ENCODE peak calls at places on chromosomes 11 and 22, in four cellular contexts. U is GM12878, P is HepG2, Q is K562. F is an unnamed sample.

GRCh38 chr11:122267602-122268001 is 151.6 kb upstream of the BLID start:
- DNase-seq in U (no peak), P (no peak), Q (no peak), F (no peak)

GRCh38 chr11:73003083-73003482 is 139.0 kb downstream of the FCHSD2 start:
- DNase-seq in U (peak), P (no peak), Q (no peak), F (no peak)

GRCh38 chr22:25623310-25623734 is 58.8 kb downstream of the GRK3 start:
- DNase-seq in U (peak), P (no peak), Q (no peak), F (no peak)

GRCh38 chr11:133082453-133082781 is 449.9 kb downstream of the OPCML start:
- DNase-seq in U (no peak), P (no peak), Q (no peak), F (no peak)

GRCh38 chr11:129935723-129936122 is 40.3 kb upstream of the NFRKB start:
- DNase-seq in U (no peak), P (no peak), Q (no peak), F (no peak)

GRCh38 chr11:10494636-10495463 is 39.8 kb downstream of the AMPD3 start:
- DNase-seq in U (no peak), P (no peak), Q (no peak), F (no peak)

GRCh38 chr22:35124674-35125219 is 58.8 kb downstream of the ISX start:
- DNase-seq in U (no peak), P (no peak), Q (no peak), F (no peak)

GRCh38 chr11:10658621-10659338 is 34.8 kb downstream of the IRAG1 start:
- DNase-seq in U (no peak), P (no peak), Q (no peak), F (no peak)

GRCh38 chr11:69923196-69923595 is 104.0 kb upstream of the FGF3 start:
- DNase-seq in U (no peak), P (no peak), Q (no peak), F (no peak)

GRCh38 chr22:37546436-37547248 is 13.6 kb upstream of the CDC42EP1 start:
- DNase-seq in U (no peak), P (peak), Q (no peak), F (peak)

GRCh38 chr11:111549869-111550203 is 9.3 kb downstream of the LAYN start:
- DNase-seq in U (no peak), P (no peak), Q (no peak), F (no peak)

GRCh38 chr11:122850076-122850631 is 11.9 kb downstream of the CRTAM start:
- DNase-seq in U (no peak), P (no peak), Q (no peak), F (no peak)

GRCh38 chr11:61543606-61544306 is 35.2 kb downstream of the LRRC10B start:
- DNase-seq in U (no peak), P (peak), Q (no peak), F (no peak)

GRCh38 chr22:19526702-19527111 is 2.5 kb upstream of the CLDN5 start:
- DNase-seq in U (no peak), P (no peak), Q (no peak), F (no peak)

GRCh38 chr11:67280791-67281551 is 8.1 kb upstream of the ANKRD13D start:
- DNase-seq in U (no peak), P (no peak), Q (no peak), F (no peak)

GRCh38 chr11:43561832-43562231 is 118.7 kb upstream of the HSD17B12 start:
- DNase-seq in U (no peak), P (no peak), Q (no peak), F (no peak)

DNA sequence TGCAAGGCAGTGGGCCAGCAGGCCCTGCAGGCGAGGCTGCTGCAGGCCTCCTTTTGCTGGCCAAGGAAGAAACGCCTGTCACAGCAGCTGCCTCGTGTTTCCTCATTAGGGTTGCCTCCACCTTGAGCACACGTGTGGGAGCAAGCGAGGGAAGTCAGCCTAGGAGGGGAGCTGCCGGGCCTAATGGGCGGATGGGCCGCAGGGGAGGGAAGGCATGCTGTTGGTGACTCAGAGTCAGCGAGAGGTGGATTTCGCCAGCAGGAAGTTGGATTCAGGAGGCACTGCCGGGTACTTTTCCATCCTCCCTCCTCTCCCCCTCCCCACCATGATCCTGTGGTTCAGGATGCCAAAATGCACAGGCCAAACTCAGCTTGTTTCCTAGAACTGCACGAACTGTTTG is 498.7 kb downstream of the METTL15 start:
- DNase-seq in U (no peak), P (no peak), Q (no peak), F (no peak)
- TF ChIP-seq EZH2 in U (no peak), P (no peak), Q (no peak), F (no peak)

DNA sequence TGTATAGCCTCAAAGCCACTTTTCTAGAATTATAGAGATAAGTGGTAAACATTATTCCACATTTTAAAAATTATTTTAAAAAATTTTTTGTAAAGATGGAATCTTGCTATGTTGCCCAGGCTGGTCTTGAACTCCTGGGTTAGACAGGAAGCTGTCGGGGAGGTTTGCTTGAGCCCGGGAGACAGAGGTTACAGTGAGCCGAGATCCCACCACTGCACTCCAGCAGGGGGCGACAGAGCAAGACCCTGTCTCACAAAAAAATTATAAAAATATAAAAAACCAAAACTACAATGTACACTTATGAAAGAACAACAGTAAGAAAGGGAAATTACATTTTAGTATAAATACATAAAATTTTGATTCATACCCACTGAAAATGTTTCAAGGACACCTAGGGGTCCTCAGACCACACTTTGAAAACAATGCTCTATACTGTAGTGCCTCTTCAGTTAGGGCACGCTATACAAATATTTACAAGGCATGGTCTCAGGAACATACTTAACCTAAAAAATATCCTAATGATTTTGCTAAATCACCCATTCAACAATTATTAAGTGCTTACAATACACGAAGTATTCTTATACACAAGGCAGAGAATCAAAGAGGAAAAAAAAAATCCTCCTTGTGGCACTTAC is 111.2 kb downstream of the MRTFA start:
- DNase-seq in U (no peak), P (peak), Q (no peak), F (peak)
- TF ChIP-seq MYC in U (no peak), P (no peak), Q (no peak), F (no peak)

GRCh38 chr11:83070044-83070877 is 1.4 kb downstream of the RAB30 start:
- DNase-seq in U (no peak), P (no peak), Q (peak), F (peak)
- H3K27ac ChIP-seq in U (peak), P (peak), Q (no peak), F (peak)

GRCh38 chr11:76210920-76211851 is 4.9 kb upstream of the WNT11 start:
- DNase-seq in U (no peak), P (no peak), Q (no peak), F (no peak)

GRCh38 chr11:76209671-76209955 is 3.3 kb upstream of the WNT11 start:
- DNase-seq in U (no peak), P (no peak), Q (no peak), F (no peak)

GRCh38 chr11:76208829-76209670 is 2.7 kb upstream of the WNT11 start:
- DNase-seq in U (no peak), P (peak), Q (no peak), F (peak)

GRCh38 chr11:76208438-76208828 is 2.1 kb upstream of the WNT11 start:
- DNase-seq in U (no peak), P (no peak), Q (no peak), F (no peak)

DNA sequence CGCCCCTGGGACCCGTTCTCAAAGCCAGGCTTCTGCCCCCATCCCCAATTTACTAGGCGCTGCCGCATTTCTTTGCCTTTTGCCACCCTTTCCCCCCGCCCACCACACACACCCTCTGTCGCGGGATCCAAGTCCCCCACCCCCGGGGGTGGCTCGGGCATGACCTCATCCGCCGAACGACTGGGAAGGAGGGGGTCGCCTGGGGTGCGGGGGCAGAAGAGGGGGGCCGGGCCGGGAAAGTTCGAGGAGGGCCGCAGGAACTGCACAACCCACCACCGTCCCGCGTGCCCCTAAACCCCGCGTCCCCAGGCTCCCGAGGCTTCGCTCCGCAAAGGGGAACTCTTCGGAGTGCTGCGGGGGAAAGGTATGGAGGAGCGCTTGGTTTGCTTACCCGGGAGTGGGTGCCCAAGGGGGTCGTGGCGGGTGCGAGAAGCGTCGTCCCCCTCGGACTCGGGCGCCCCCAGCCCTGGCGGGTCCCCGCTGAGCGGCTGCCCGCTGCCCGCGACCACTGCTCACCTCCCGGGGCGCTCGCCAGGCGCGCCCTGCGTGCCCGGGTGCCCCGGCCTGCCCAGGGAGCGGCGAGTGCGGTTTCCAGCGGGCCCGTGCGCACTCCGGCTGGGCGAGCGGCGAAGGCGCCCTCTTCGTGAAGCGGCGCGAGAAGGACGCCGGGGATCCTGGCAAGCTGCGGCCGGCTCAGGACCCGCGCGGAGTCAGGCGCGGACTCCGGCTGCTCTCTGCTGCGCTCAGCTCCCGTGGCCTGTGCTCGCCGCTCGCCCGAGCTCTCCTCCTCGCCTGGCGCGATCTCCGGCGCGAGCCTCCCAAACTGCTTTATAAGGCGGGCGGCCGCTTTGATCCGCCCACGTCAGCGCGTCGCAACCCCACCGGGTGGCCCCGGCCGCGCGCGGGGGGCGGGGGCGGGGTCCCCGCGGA is 3.9 kb upstream of the WNT11 start:
- DNase-seq in U (no peak), P (no peak), Q (no peak), F (peak)
- TF ChIP-seq EZH2 in U (no peak), P (peak), Q (no peak), F (peak)

GRCh38 chr11:116852261-116853125 is 15.1 kb upstream of the APOA1 start:
- DNase-seq in U (no peak), P (no peak), Q (no peak), F (peak)
- TF ChIP-seq MYC in U (no peak), P (no peak), Q (no peak), F (no peak)

GRCh38 chr22:47090591-47091240 is 328.3 kb downstream of the TBC1D22A start:
- DNase-seq in U (no peak), P (no peak), Q (peak), F (peak)
- H3K27ac ChIP-seq in U (no peak), P (no peak), Q (peak), F (no peak)

DNA sequence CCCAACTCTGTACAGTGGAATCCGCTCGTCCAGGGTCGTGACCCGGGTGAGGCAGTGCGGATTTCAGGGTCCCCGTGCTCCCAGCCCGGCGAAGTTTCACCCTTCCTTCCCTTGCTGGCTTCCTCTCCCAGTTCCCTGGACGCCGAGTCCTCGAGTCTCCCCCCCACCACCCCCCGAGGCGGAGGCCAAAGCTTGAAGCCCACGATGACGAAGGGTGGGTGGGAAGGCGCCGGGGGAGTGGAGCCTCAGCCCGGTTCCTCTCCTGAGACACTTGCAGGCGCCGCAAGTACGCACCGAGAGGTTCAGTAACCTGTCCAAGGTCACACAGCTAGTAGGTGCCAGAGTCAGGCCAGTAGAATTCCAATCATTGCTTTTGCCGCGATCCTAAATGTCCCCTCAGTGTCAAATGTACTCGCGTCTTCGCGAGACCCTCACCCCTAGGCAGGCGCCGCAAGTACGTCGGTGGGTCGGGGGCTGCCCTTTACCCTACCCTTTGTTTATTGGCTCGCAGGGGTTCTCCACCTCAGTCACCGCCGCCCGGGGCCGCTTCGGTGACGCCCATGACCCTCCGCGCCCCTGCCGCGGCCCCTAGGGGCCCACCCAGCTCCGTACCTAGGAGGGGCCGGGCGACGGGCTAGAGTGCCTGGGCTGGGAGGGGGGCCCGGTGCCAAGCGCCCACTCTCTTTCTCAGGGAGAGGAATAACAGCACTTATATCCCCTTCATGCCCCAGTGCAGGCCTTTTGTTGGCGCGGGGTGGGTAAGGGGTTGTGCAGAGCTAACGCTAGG is 5.7 kb upstream of the CHRM1 start:
- DNase-seq in U (no peak), P (no peak), Q (no peak), F (no peak)
- TF ChIP-seq EZH2 in U (no peak), P (no peak), Q (no peak), F (peak)

GRCh38 chr11:38543951-38544350 is 1945.9 kb upstream of the RAG2 start:
- DNase-seq in U (no peak), P (no peak), Q (peak), F (no peak)

GRCh38 chr11:38538866-38539651 is 1941.0 kb upstream of the RAG2 start:
- DNase-seq in U (no peak), P (no peak), Q (peak), F (no peak)

GRCh38 chr11:38547464-38547863 is 1949.4 kb upstream of the RAG2 start:
- DNase-seq in U (no peak), P (no peak), Q (no peak), F (no peak)

GRCh38 chr11:38543311-38543710 is 1945.3 kb upstream of the RAG2 start:
- DNase-seq in U (no peak), P (no peak), Q (no peak), F (no peak)
- TF ChIP-seq MYC in U (no peak), P (no peak), Q (no peak), F (no peak)

GRCh38 chr11:119875841-119876600 is 147.0 kb upstream of the NECTIN1 start:
- DNase-seq in U (no peak), P (no peak), Q (no peak), F (no peak)
- H3K27ac ChIP-seq in U (no peak), P (no peak), Q (no peak), F (no peak)

GRCh38 chr11:113387605-113388211 is at the start of gene ANKK1:
- DNase-seq in U (no peak), P (no peak), Q (no peak), F (no peak)
- TF ChIP-seq EZH2 in U (no peak), P (no peak), Q (no peak), F (no peak)